ENCODE peak calls at places on chromosome 3, in nine cellular contexts. Z is RPMI7951; Y is coronary artery; X is CD8-positive, alpha-beta memory T cell; D is left ventricle myocardium inferior; P is stimulated activated CD4-positive, alpha-beta T cell treated with anti-CD3 and anti-CD28 coated beads, Interleukin-2, amount 100 ng/mL, for 48 hours; E is A172; G is non-pigmented ciliary epithelial cell; V is B cell. F is an unnamed sample.

GRCh38 chr3:10122724-10123123 is 7.2 kb downstream of the BRK1 start:
- DNase-seq in Z (no peak), Y (no peak), X (no peak), D (no peak), P (no peak), E (no peak), G (no peak), V (no peak), F (no peak)

GRCh38 chr3:182384182-182384581 is 409.1 kb upstream of the ATP11B start:
- DNase-seq in Z (no peak), Y (no peak), X (no peak), D (no peak), P (no peak), E (peak; percentile 8), G (no peak), V (no peak), F (no peak)

GRCh38 chr3:150721285-150722130 is 17.8 kb upstream of the ERICH6 start:
- DNase-seq in Z (peak; percentile 62), Y (no peak), X (no peak), D (no peak), P (no peak), E (peak; percentile 59), G (no peak), V (peak; percentile 76), F (peak; percentile 79)

GRCh38 chr3:71926690-71927089 is 141.7 kb upstream of the PROK2 start:
- DNase-seq in Z (no peak), Y (no peak), X (no peak), D (no peak), P (no peak), E (no peak), G (no peak), V (no peak), F (no peak)

GRCh38 chr3:55880357-55880756 is 393.3 kb upstream of the WNT5A start:
- DNase-seq in Z (no peak), Y (no peak), X (no peak), D (no peak), P (no peak), E (no peak), G (no peak), V (no peak), F (peak; percentile 4)

GRCh38 chr3:194857459-194858113 is 171.9 kb downstream of the FAM43A start:
- DNase-seq in Z (no peak), Y (no peak), X (no peak), D (no peak), P (no peak), E (no peak), G (no peak), V (no peak), F (no peak)

GRCh38 chr3:177852001-177852400 is 654.7 kb upstream of the TBL1XR1 start:
- DNase-seq in Z (no peak), Y (no peak), X (no peak), D (no peak), P (no peak), E (no peak), G (no peak), V (no peak), F (no peak)

GRCh38 chr3:195708066-195708465 is 12.7 kb upstream of the MUC20 start:
- DNase-seq in Z (no peak), Y (no peak), X (peak; percentile 26), D (no peak), P (no peak), E (no peak), G (no peak), V (no peak), F (no peak)

GRCh38 chr3:100044369-100044768 is 69.9 kb downstream of the FILIP1L start:
- DNase-seq in Z (no peak), Y (no peak), X (no peak), D (no peak), P (no peak), E (no peak), G (no peak), V (peak; percentile 73), F (no peak)

GRCh38 chr3:66473637-66474036 is 27.2 kb downstream of the LRIG1 start:
- DNase-seq in Z (peak; percentile 90), Y (no peak), X (no peak), D (no peak), P (no peak), E (peak; percentile 28), G (no peak), V (no peak), F (no peak)

GRCh38 chr3:14439501-14440167 is 37.2 kb downstream of the SLC6A6 start:
- DNase-seq in Z (no peak), Y (no peak), X (no peak), D (peak; percentile 83), P (no peak), E (peak; percentile 74), G (peak; percentile 41), V (no peak), F (no peak)

GRCh38 chr3:184177331-184177731 is 2.7 kb downstream of the AP2M1 start:
- DNase-seq in Z (peak; percentile 42), Y (no peak), X (no peak), D (no peak), P (no peak), E (peak; percentile 66), G (no peak), V (no peak), F (no peak)

GRCh38 chr3:191066669-191067068 is 132.4 kb upstream of the OSTN start:
- DNase-seq in Z (peak; percentile 44), Y (no peak), X (no peak), D (no peak), P (no peak), E (peak; percentile 76), G (no peak), V (no peak), F (peak; percentile 66)

GRCh38 chr3:94654096-94654495 is 591.2 kb downstream of the NSUN3 start:
- DNase-seq in Z (no peak), Y (no peak), X (no peak), D (no peak), P (no peak), E (no peak), G (no peak), V (no peak), F (no peak)

GRCh38 chr3:160531311-160531710 is 34.1 kb downstream of the KPNA4 start:
- DNase-seq in Z (no peak), Y (no peak), X (no peak), D (no peak), P (no peak), E (no peak), G (no peak), V (no peak), F (no peak)

GRCh38 chr3:40130721-40131120 is 178.8 kb upstream of the EIF1B start:
- DNase-seq in Z (no peak), Y (no peak), X (no peak), D (no peak), P (no peak), E (no peak), G (no peak), V (no peak), F (no peak)

GRCh38 chr3:183317271-183317670 is 64.2 kb downstream of the B3GNT5 start:
- DNase-seq in Z (no peak), Y (no peak), X (no peak), D (no peak), P (no peak), E (no peak), G (no peak), V (no peak), F (no peak)

GRCh38 chr3:104526901-104527401 is 839.8 kb upstream of the ALCAM start:
- DNase-seq in Z (no peak), Y (no peak), X (no peak), D (no peak), P (no peak), E (no peak), G (no peak), V (peak; percentile 66), F (no peak)

GRCh38 chr3:129936757-129937156 is 37.8 kb upstream of the TRH start:
- DNase-seq in Z (peak; percentile 93), Y (no peak), X (no peak), D (no peak), P (no peak), E (peak; percentile 91), G (peak; percentile 32), V (peak; percentile 21), F (peak; percentile 13)

GRCh38 chr3:28980131-28980530 is 300.7 kb upstream of the RBMS3 start:
- DNase-seq in Z (no peak), Y (no peak), X (no peak), D (no peak), P (no peak), E (no peak), G (no peak), V (no peak), F (no peak)

GRCh38 chr3:134754768-134755559 is 40.1 kb upstream of the EPHB1 start:
- DNase-seq in Z (peak; percentile 28), Y (no peak), X (no peak), D (peak; percentile 31), P (peak; percentile 36), E (peak; percentile 21), G (no peak), V (peak; percentile 11), F (peak; percentile 22)

GRCh38 chr3:107450254-107450653 is 72.5 kb upstream of the BBX start:
- DNase-seq in Z (peak; percentile 33), Y (no peak), X (no peak), D (no peak), P (no peak), E (no peak), G (no peak), V (no peak), F (no peak)

GRCh38 chr3:73605388-73605787 is 19.4 kb downstream of the PDZRN3 start:
- DNase-seq in Z (no peak), Y (no peak), X (no peak), D (no peak), P (no peak), E (no peak), G (no peak), V (no peak), F (no peak)

GRCh38 chr3:54165865-54166264 is 43.5 kb downstream of the CACNA2D3 start:
- DNase-seq in Z (no peak), Y (no peak), X (no peak), D (peak; percentile 26), P (no peak), E (no peak), G (no peak), V (no peak), F (no peak)

GRCh38 chr3:70882104-70882503 is 569.7 kb upstream of the MDFIC2 start:
- DNase-seq in Z (peak; percentile 77), Y (no peak), X (no peak), D (no peak), P (no peak), E (peak; percentile 13), G (no peak), V (no peak), F (no peak)

GRCh38 chr3:140394488-140395133 is 283.3 kb upstream of the TRIM42 start:
- DNase-seq in Z (no peak), Y (no peak), X (no peak), D (no peak), P (no peak), E (no peak), G (no peak), V (no peak), F (peak; percentile 29)

GRCh38 chr3:183188895-183189462 is 26.4 kb upstream of the LAMP3 start:
- DNase-seq in Z (peak; percentile 24), Y (no peak), X (peak; percentile 53), D (peak; percentile 28), P (no peak), E (no peak), G (no peak), V (peak; percentile 47), F (no peak)

GRCh38 chr3:111338059-111338698 is 203.8 kb upstream of the CD96 start:
- DNase-seq in Z (peak; percentile 78), Y (no peak), X (peak; percentile 54), D (no peak), P (peak; percentile 15), E (peak; percentile 72), G (peak; percentile 72), V (peak; percentile 12), F (peak; percentile 42)

GRCh38 chr3:9878700-9879099 is 1.4 kb downstream of the CIDEC start:
- DNase-seq in Z (no peak), Y (no peak), X (no peak), D (no peak), P (no peak), E (no peak), G (no peak), V (no peak), F (no peak)

GRCh38 chr3:49461443-49462171 is 8.5 kb upstream of the DAG1 start:
- DNase-seq in Z (peak; percentile 43), Y (no peak), X (no peak), D (no peak), P (no peak), E (peak; percentile 44), G (no peak), V (no peak), F (no peak)

GRCh38 chr3:41848745-41849574 is 112.9 kb downstream of the ULK4 start:
- DNase-seq in Z (no peak), Y (no peak), X (no peak), D (no peak), P (no peak), E (no peak), G (no peak), V (no peak), F (no peak)

F was measured in RWPE1.